ENCODE peak calls at places on chromosomes 6 and 20, in eight cellular contexts. N, I, F, J, W, U, L and D are unnamed samples.

GRCh38 chr6:47047097-47047478 is 5.0 kb upstream of the ADGRF1 start:
- DNase-seq in N (no peak), I (no peak), F (no peak), J (no peak), W (no peak), U (no peak), L (no peak), D (no peak)

GRCh38 chr6:66396549-66396948 is 689.5 kb upstream of the EYS start:
- DNase-seq in N (peak; percentile 47), I (no peak), F (no peak), J (no peak), W (no peak), U (no peak), L (no peak), D (no peak)

GRCh38 chr6:32178547-32179440 is 589 bp downstream of the RNF5 start:
- DNase-seq in N (no peak), I (no peak), F (no peak), J (no peak), W (no peak), U (peak; percentile 53), L (no peak), D (peak; percentile 65)

GRCh38 chr6:21151178-21151956 is 442.2 kb upstream of the SOX4 start:
- DNase-seq in N (no peak), I (no peak), F (no peak), J (no peak), W (peak; percentile 27), U (no peak), L (no peak), D (no peak)

GRCh38 chr20:11841972-11842461 is 75.7 kb upstream of the BTBD3 start:
- DNase-seq in N (no peak), I (no peak), F (no peak), J (no peak), W (no peak), U (no peak), L (no peak), D (no peak)

GRCh38 chr6:119463081-119463626 is 113.6 kb upstream of the MAN1A1 start:
- DNase-seq in N (peak; percentile 81), I (no peak), F (no peak), J (no peak), W (no peak), U (no peak), L (no peak), D (no peak)

GRCh38 chr6:43250992-43251373 is 7.7 kb downstream of the TTBK1 start:
- DNase-seq in N (no peak), I (no peak), F (no peak), J (peak; percentile 54), W (no peak), U (no peak), L (no peak), D (no peak)

GRCh38 chr20:53876956-53877355 is 193.4 kb downstream of the BCAS1 start:
- DNase-seq in N (no peak), I (no peak), F (no peak), J (no peak), W (no peak), U (no peak), L (no peak), D (no peak)

GRCh38 chr20:18754030-18754659 is 59.4 kb upstream of the SCP2D1 start:
- DNase-seq in N (peak; percentile 92), I (peak; percentile 4), F (no peak), J (no peak), W (no peak), U (no peak), L (no peak), D (no peak)

GRCh38 chr6:40986364-40986763 is 52.7 kb downstream of the UNC5CL start:
- DNase-seq in N (no peak), I (peak; percentile 10), F (no peak), J (peak; percentile 10), W (no peak), U (no peak), L (no peak), D (no peak)

DNA sequence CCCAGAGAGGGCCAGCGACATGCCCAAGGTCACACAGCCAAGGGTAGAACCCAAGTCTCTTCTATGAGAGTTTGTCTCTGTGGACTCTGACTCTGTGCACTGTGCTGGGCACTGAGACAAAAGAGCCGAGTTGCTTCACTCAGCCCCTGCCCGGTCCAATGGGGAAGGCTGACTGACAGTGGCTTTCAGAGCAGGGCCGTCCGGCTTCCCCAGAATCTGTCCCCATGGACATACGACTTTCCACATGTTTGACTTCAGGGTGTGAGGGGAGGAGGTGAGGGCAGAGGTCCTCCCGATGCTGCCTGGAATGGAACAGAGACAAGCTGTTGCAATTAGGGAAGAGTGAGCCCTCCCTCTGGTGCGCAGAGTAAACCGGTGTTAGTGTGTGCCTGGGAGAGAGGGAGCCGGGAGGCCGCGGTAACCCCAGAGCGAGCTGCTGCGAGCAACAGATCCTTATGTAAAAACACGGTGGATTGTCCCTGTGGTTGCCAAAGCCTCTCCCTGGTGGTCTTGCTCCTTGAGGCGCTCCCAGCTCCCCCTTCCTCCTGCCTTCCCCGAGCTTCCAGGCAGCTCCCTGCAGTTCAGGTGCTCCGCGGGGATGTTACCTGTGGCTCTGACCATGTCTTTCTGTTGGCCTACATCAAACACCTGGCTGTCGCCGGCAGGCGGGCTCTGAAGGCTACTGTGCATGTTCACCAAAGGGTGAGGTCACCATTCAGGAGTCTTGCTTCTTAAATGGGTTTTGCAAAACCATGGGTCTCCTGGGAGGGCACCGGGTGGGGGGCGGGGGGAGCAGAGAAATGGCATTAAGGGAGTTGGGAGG is 678 bp downstream of the SIRPA start:
- DNase-seq in N (no peak), I (no peak), F (no peak), J (no peak), W (no peak), U (peak; percentile 44), L (no peak), D (peak; percentile 73)
- H3K4me3 ChIP-seq in N (peak overlapping the region; percentile 80), I (peak overlapping the region; percentile 77), F (peak overlapping the region; percentile 71), J (peak overlapping the region; percentile 79), W (peak overlapping the region; percentile 76), U (peak overlapping the region; percentile 82), L (peak overlapping the region; percentile 79), D (peak overlapping the region; percentile 42)

GRCh38 chr6:160247457-160247883 is 11.2 kb downstream of the SLC22A2 start:
- DNase-seq in N (no peak), I (no peak), F (no peak), J (no peak), W (no peak), U (no peak), L (no peak), D (no peak)

GRCh38 chr6:160253242-160253641 is 5.4 kb downstream of the SLC22A2 start:
- DNase-seq in N (no peak), I (no peak), F (peak; percentile 32), J (no peak), W (no peak), U (no peak), L (no peak), D (no peak)

GRCh38 chr6:160249687-160250086 is 8.9 kb downstream of the SLC22A2 start:
- DNase-seq in N (no peak), I (no peak), F (no peak), J (peak; percentile 39), W (no peak), U (no peak), L (no peak), D (no peak)

GRCh38 chr6:160252073-160252809 is 6.4 kb downstream of the SLC22A2 start:
- DNase-seq in N (no peak), I (no peak), F (no peak), J (no peak), W (no peak), U (no peak), L (no peak), D (no peak)

DNA sequence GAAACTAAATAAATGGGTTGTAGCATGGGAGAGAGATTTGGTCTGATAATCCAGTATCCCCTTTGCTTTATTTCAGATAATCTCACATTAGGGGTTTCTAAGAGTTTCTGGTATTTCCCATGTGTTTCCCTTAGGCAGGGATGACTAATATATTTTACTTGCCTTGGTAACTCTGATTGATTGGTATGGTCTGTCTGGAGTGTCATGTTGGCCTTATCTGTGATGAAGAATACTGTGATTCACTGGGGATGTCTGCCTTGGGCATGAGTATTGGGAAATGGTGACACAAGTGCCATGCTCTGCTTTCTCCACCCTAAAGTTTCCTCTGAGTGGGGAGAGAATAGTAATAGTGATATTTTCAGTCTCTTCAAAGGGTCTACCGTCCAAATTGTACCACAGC is 10.1 kb downstream of the SLC22A2 start:
- DNase-seq in N (no peak), I (no peak), F (peak; percentile 73), J (peak; percentile 57), W (no peak), U (no peak), L (no peak), D (no peak)
- H3K4me1 ChIP-seq in N (no peaks in the 10 kb centered on the region), I (no peaks in the 10 kb centered on the region), F (peaks cover 46% of the 10 kb centered on the region), J (peaks cover 11% of the 10 kb centered on the region), W (no peaks in the 10 kb centered on the region), U (peaks cover 3% of the 10 kb centered on the region), L (no peaks in the 10 kb centered on the region), D (no peaks in the 10 kb centered on the region)

DNA sequence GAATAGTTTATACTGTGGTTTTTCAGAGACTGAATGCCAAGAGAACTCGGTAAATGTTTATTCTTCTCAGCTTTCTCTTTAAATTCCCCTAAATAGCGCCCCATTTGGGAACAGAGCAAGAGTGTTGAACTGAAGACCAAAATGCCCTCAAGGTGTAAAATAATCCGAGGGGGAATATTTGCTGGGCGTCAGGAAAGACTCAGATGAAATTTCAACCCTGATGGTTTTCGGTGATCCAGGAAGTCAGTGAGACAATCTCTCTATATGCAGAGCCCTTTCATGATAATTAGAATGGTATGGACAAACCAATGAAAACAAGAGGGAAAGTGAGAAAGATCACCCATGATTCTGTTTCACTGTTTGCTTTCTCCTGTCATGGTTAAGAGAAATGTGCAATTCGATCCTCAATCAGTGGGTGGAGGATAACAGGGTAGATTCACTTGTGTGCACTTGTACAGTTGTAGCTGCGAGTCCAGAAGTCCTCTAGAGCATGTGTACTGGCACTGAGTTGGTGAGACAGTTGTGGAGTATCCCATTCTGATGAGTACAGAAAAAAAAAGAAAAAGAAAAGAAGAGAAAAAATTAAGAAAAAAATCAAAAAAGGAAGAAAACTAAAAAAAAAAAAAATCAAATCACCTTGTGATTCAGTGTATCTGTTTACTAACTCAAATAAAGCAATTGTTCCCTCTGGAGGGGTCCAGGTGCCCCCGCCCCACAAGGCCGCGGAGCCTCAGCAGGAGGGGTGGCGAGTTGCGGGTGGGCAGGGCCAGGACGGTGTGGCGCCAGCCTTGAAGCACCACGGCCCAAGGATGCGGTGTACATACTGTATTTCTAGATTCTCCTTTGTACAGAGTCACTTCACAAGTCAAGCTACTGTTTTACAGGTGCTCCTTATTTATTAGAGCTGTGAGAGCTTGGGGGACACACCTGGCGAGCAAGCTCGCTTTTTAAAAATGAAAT is 164.9 kb downstream of the SCML4 start:
- DNase-seq in N (no peak), I (peak; percentile 69), F (no peak), J (peak; percentile 51), W (peak; percentile 44), U (no peak), L (no peak), D (peak; percentile 59)
- H3K4me2 ChIP-seq in N (peak overlapping the region; percentile 87), I (peak overlapping the region; percentile 75), F (no peak overlapping the region), J (peak overlapping the region; percentile 62), W (no peak overlapping the region), U (peak overlapping the region; percentile 47), L (no peak overlapping the region), D (peak overlapping the region; percentile 96)

DNA sequence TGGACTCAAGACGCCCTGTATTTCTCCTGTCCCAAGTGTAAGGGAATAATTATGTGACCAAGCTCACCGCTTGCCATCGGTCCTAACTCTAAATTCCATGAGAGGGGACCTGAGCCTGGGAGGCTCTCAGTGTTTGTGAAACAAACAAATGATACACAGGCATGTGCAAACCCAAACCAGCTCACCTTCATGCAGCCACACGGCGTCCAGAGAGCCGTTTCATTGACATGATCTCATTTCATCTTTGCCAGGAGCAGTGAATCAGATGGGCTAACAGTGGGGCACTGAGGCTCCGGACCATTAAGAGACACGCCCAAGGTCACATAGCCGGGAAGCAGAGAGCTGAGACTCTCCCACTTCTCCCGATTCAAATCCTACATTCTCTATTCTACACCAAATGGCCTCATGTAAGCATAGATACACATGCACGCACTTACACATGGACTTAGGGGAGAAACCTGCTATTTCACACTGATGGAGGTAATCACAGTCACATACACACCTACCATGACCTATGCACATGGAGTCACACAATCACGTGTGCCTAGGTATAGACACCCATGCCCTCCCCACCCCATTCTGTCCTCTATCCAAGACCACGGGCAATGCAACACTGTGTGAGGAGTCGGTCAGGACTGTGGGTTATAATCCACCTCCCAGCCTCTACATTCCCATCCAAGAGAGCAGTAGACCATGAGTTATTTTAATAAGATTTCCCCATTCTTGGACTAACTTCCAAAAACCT is 1.1 kb downstream of the BNIP5 start:
- DNase-seq in N (no peak), I (no peak), F (no peak), J (no peak), W (no peak), U (no peak), L (no peak), D (no peak)
- H3K4me3 ChIP-seq in N (no peak overlapping the region), I (no peak overlapping the region), F (no peak overlapping the region), J (peak overlapping the region; percentile 14), W (peak overlapping the region; percentile 0), U (no peak overlapping the region), L (no peak overlapping the region), D (no peak overlapping the region)